ENCODE peak calls at places on chromosomes 7 and 10, in five cellular contexts. One of them, this sample, is unnamed.

GRCh38 chr7:39637400-39637799 is 14.0 kb downstream of the RALA start:
- ATAC-seq in SK-N-SH treated with all-trans-retinoic acid at 6 μM for 48 hours: no peak
- ATAC-seq in stimulated activated naive CD8-positive, alpha-beta T cell treated with anti-CD3 and anti-CD28 coated beads, Interleukin-15, Interleukin-2, amounts not matched to agents 100 U/mL and 50 U/mL, for 24 hours: peak; percentile 32
- ATAC-seq in left ventricle myocardium superior: no peak
- ATAC-seq in activated CD8-positive, alpha-beta T cell treated with anti-CD3 and anti-CD28 coated beads, Interleukin-2, amount 10 ng/mL, durations not matched to agents 7 days and 5 days: no peak
- ATAC-seq in this sample: no peak

GRCh38 chr10:18240185-18240882 is 100.1 kb downstream of the CACNB2 start:
- ATAC-seq in left ventricle myocardium superior: peak; percentile 67
- ATAC-seq in activated CD8-positive, alpha-beta T cell treated with anti-CD3 and anti-CD28 coated beads, Interleukin-2, amount 10 ng/mL, durations not matched to agents 7 days and 5 days: no peak
- ATAC-seq in SK-N-SH treated with all-trans-retinoic acid at 6 μM for 48 hours: no peak
- ATAC-seq in stimulated activated naive CD8-positive, alpha-beta T cell treated with anti-CD3 and anti-CD28 coated beads, Interleukin-15, Interleukin-2, amounts not matched to agents 100 U/mL and 50 U/mL, for 24 hours: no peak
- ATAC-seq in this sample: no peak

GRCh38 chr7:134547738-134548054 is 1.2 kb upstream of the AKR1B15 start:
- ATAC-seq in activated CD8-positive, alpha-beta T cell treated with anti-CD3 and anti-CD28 coated beads, Interleukin-2, amount 10 ng/mL, durations not matched to agents 7 days and 5 days: peak; percentile 75
- ATAC-seq in SK-N-SH treated with all-trans-retinoic acid at 6 μM for 48 hours: peak; percentile 96
- ATAC-seq in left ventricle myocardium superior: peak; percentile 97
- ATAC-seq in stimulated activated naive CD8-positive, alpha-beta T cell treated with anti-CD3 and anti-CD28 coated beads, Interleukin-15, Interleukin-2, amounts not matched to agents 100 U/mL and 50 U/mL, for 24 hours: peak; percentile 51
- ATAC-seq in this sample: peak; percentile 66

GRCh38 chr7:48171190-48171589 is at the start of gene ABCA13:
- ATAC-seq in SK-N-SH treated with all-trans-retinoic acid at 6 μM for 48 hours: no peak
- ATAC-seq in stimulated activated naive CD8-positive, alpha-beta T cell treated with anti-CD3 and anti-CD28 coated beads, Interleukin-15, Interleukin-2, amounts not matched to agents 100 U/mL and 50 U/mL, for 24 hours: no peak
- ATAC-seq in left ventricle myocardium superior: no peak
- ATAC-seq in activated CD8-positive, alpha-beta T cell treated with anti-CD3 and anti-CD28 coated beads, Interleukin-2, amount 10 ng/mL, durations not matched to agents 7 days and 5 days: no peak
- ATAC-seq in this sample: no peak

GRCh38 chr10:33216661-33217427 is 117.6 kb downstream of the NRP1 start:
- ATAC-seq in left ventricle myocardium superior: no peak
- ATAC-seq in activated CD8-positive, alpha-beta T cell treated with anti-CD3 and anti-CD28 coated beads, Interleukin-2, amount 10 ng/mL, durations not matched to agents 7 days and 5 days: no peak
- ATAC-seq in stimulated activated naive CD8-positive, alpha-beta T cell treated with anti-CD3 and anti-CD28 coated beads, Interleukin-15, Interleukin-2, amounts not matched to agents 100 U/mL and 50 U/mL, for 24 hours: no peak
- ATAC-seq in SK-N-SH treated with all-trans-retinoic acid at 6 μM for 48 hours: peak; percentile 72
- ATAC-seq in this sample: no peak

GRCh38 chr10:76397957-76398665 is 966.7 kb downstream of the LRMDA start:
- ATAC-seq in activated CD8-positive, alpha-beta T cell treated with anti-CD3 and anti-CD28 coated beads, Interleukin-2, amount 10 ng/mL, durations not matched to agents 7 days and 5 days: no peak
- ATAC-seq in left ventricle myocardium superior: peak; percentile 59
- ATAC-seq in stimulated activated naive CD8-positive, alpha-beta T cell treated with anti-CD3 and anti-CD28 coated beads, Interleukin-15, Interleukin-2, amounts not matched to agents 100 U/mL and 50 U/mL, for 24 hours: no peak
- ATAC-seq in SK-N-SH treated with all-trans-retinoic acid at 6 μM for 48 hours: no peak
- ATAC-seq in this sample: no peak

GRCh38 chr7:140673063-140673769 is 471 bp downstream of the ADCK2 start:
- ATAC-seq in SK-N-SH treated with all-trans-retinoic acid at 6 μM for 48 hours: peak; percentile 65
- ATAC-seq in left ventricle myocardium superior: peak; percentile 63
- ATAC-seq in stimulated activated naive CD8-positive, alpha-beta T cell treated with anti-CD3 and anti-CD28 coated beads, Interleukin-15, Interleukin-2, amounts not matched to agents 100 U/mL and 50 U/mL, for 24 hours: peak; percentile 75
- ATAC-seq in activated CD8-positive, alpha-beta T cell treated with anti-CD3 and anti-CD28 coated beads, Interleukin-2, amount 10 ng/mL, durations not matched to agents 7 days and 5 days: peak; percentile 83
- ATAC-seq in this sample: peak; percentile 76

GRCh38 chr7:49692516-49692915 is 80.9 kb upstream of the VWC2 start:
- ATAC-seq in left ventricle myocardium superior: no peak
- ATAC-seq in stimulated activated naive CD8-positive, alpha-beta T cell treated with anti-CD3 and anti-CD28 coated beads, Interleukin-15, Interleukin-2, amounts not matched to agents 100 U/mL and 50 U/mL, for 24 hours: no peak
- ATAC-seq in SK-N-SH treated with all-trans-retinoic acid at 6 μM for 48 hours: no peak
- ATAC-seq in activated CD8-positive, alpha-beta T cell treated with anti-CD3 and anti-CD28 coated beads, Interleukin-2, amount 10 ng/mL, durations not matched to agents 7 days and 5 days: no peak
- ATAC-seq in this sample: no peak

GRCh38 chr10:122188706-122189105 is 82.4 kb upstream of the BTBD16 start:
- ATAC-seq in stimulated activated naive CD8-positive, alpha-beta T cell treated with anti-CD3 and anti-CD28 coated beads, Interleukin-15, Interleukin-2, amounts not matched to agents 100 U/mL and 50 U/mL, for 24 hours: no peak
- ATAC-seq in left ventricle myocardium superior: peak; percentile 10
- ATAC-seq in SK-N-SH treated with all-trans-retinoic acid at 6 μM for 48 hours: no peak
- ATAC-seq in activated CD8-positive, alpha-beta T cell treated with anti-CD3 and anti-CD28 coated beads, Interleukin-2, amount 10 ng/mL, durations not matched to agents 7 days and 5 days: no peak
- ATAC-seq in this sample: no peak

GRCh38 chr7:17640730-17641377 is 299.4 kb downstream of the SNX13 start:
- ATAC-seq in activated CD8-positive, alpha-beta T cell treated with anti-CD3 and anti-CD28 coated beads, Interleukin-2, amount 10 ng/mL, durations not matched to agents 7 days and 5 days: no peak
- ATAC-seq in SK-N-SH treated with all-trans-retinoic acid at 6 μM for 48 hours: peak; percentile 74
- ATAC-seq in stimulated activated naive CD8-positive, alpha-beta T cell treated with anti-CD3 and anti-CD28 coated beads, Interleukin-15, Interleukin-2, amounts not matched to agents 100 U/mL and 50 U/mL, for 24 hours: no peak
- ATAC-seq in left ventricle myocardium superior: no peak
- ATAC-seq in this sample: no peak